ENCODE peak calls at places on chromosomes 12 and 14, in seven cellular contexts. M, N, O, I, L, E and Y are unnamed samples.
A peak's percentile ranks its signal among the peaks of the same experiment; 100 is the strongest.

GRCh38 chr12:22803725-22804124 is 178.8 kb downstream of the ETNK1 start:
- DNase-seq in M (no peak), N (no peak), O (no peak), I (no peak), L (no peak), E (no peak), Y (no peak)

GRCh38 chr14:61609143-61609851 is 86.0 kb upstream of the HIF1A start:
- DNase-seq in M (peak; percentile 50), N (peak; percentile 89), O (no peak), I (peak; percentile 64), L (peak; percentile 66), E (no peak), Y (peak; percentile 70)

GRCh38 chr12:58906917-58907316 is 13.4 kb downstream of the LRIG3 start:
- DNase-seq in M (peak; percentile 84), N (no peak), O (no peak), I (no peak), L (no peak), E (no peak), Y (no peak)

GRCh38 chr14:90409209-90409730 is 12.4 kb downstream of the CALM1 start:
- DNase-seq in M (peak; percentile 79), N (peak; percentile 95), O (no peak), I (peak; percentile 96), L (peak; percentile 98), E (no peak), Y (peak; percentile 92)

GRCh38 chr12:80697270-80697887 is 10.1 kb upstream of the MYF6 start:
- DNase-seq in M (no peak), N (no peak), O (no peak), I (no peak), L (no peak), E (no peak), Y (no peak)

GRCh38 chr14:104544362-104544761 is 35.2 kb upstream of the C14orf180 start:
- DNase-seq in M (no peak), N (no peak), O (no peak), I (no peak), L (no peak), E (no peak), Y (no peak)

GRCh38 chr12:66036317-66036716 is 94.2 kb downstream of the LLPH start:
- DNase-seq in M (peak; percentile 94), N (peak; percentile 92), O (peak; percentile 82), I (peak; percentile 93), L (peak; percentile 92), E (no peak), Y (peak; percentile 92)

GRCh38 chr14:39247256-39247655 is 13.5 kb downstream of the MIA2 start:
- DNase-seq in M (peak; percentile 83), N (peak; percentile 91), O (no peak), I (peak; percentile 87), L (peak; percentile 93), E (no peak), Y (peak; percentile 65)

GRCh38 chr14:83913466-83913865 is 1616.5 kb upstream of the FLRT2 start:
- DNase-seq in M (no peak), N (no peak), O (no peak), I (peak; percentile 5), L (peak; percentile 43), E (no peak), Y (peak; percentile 27)

GRCh38 chr14:93105362-93105761 is 10.4 kb downstream of the ITPK1 start:
- DNase-seq in M (peak; percentile 76), N (peak; percentile 71), O (no peak), I (peak; percentile 62), L (peak; percentile 75), E (no peak), Y (peak; percentile 51)

GRCh38 chr12:45407188-45407850 is 191.4 kb downstream of the ANO6 start:
- DNase-seq in M (no peak), N (no peak), O (no peak), I (peak; percentile 58), L (peak; percentile 83), E (no peak), Y (peak; percentile 24)

GRCh38 chr14:105105158-105105557 is 39.9 kb upstream of the GPR132 start:
- DNase-seq in M (no peak), N (no peak), O (no peak), I (no peak), L (no peak), E (no peak), Y (no peak)

GRCh38 chr14:102095871-102096568 is 9.2 kb upstream of the HSP90AA1 start:
- DNase-seq in M (no peak), N (no peak), O (no peak), I (no peak), L (no peak), E (no peak), Y (no peak)

GRCh38 chr12:114684098-114684869 is at the start of gene TBX3:
- DNase-seq in M (peak; percentile 100), N (peak; percentile 100), O (peak; percentile 98), I (peak; percentile 100), L (peak; percentile 99), E (peak; percentile 91), Y (peak; percentile 100)

GRCh38 chr14:96281486-96281885 is 25.5 kb downstream of the BDKRB1 start:
- DNase-seq in M (no peak), N (no peak), O (no peak), I (peak; percentile 42), L (peak; percentile 17), E (no peak), Y (no peak)

GRCh38 chr14:57498035-57498434 is 4.4 kb upstream of the CCDC198 start:
- DNase-seq in M (no peak), N (no peak), O (no peak), I (no peak), L (no peak), E (no peak), Y (no peak)

GRCh38 chr14:64800000-64800399 is 79.7 kb downstream of the SPTB start:
- DNase-seq in M (peak; percentile 23), N (peak; percentile 72), O (peak; percentile 36), I (peak; percentile 20), L (peak; percentile 18), E (no peak), Y (peak; percentile 43)

DNA sequence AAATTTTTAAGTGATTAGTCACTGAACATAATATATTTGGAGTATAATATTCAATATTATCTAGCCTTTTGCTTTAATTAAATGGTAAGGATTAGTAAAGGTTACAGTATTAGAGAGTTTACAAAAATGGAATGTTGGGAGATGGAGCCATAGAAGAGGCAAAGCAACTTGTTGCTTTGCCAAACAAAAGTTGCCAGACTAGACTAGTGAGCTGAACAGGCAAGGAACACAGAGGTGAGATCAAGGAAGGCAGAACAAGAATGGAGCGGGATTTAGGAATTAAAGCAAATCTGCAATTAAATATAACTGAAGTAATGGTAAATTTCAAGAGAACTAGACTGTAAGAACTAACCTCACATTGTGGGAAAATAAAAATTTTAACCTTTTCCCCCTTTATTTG is 5.1 kb downstream of the ARF6 start:
- DNase-seq in M (peak; percentile 60), N (no peak), O (no peak), I (no peak), L (no peak), E (no peak), Y (no peak)
- H3K4me2 ChIP-seq in M (peak overlapping the region; percentile 87), N (peak overlapping the region; percentile 100), O (peak overlapping the region; percentile 33), I (peak overlapping the region; percentile 41), L (peak overlapping the region; percentile 78), E (no peak overlapping the region), Y (no peak overlapping the region)

DNA sequence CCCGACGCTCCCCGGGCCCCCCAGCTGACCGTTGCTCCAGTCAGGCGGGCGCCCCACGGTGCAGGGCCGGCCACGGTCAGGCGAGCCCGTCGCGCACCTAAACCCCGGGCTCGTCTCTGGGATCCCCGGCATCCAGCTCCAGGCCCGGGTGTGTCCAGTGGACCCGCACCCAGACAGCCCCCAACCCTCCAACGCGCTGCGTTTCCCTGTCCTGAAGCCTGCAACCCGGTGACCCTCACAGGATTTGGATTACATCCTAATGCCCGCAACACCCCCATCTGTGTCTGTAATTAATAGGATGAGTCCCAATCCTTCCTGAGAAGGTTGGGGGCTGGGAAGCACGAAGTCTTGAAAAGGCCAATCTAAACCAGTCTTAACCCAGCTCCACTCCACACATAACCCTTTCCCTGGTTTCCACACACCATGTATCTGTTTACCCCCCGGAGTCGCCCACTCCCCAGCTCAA is 10.4 kb downstream of the CPNE6 start:
- DNase-seq in M (no peak), N (no peak), O (no peak), I (no peak), L (no peak), E (no peak), Y (no peak)
- H3K9ac ChIP-seq in M (no peak overlapping the region), N (peak overlapping the region; percentile 23), O (peak overlapping the region; percentile 78), I (no peak overlapping the region), L (no peak overlapping the region), E (peak overlapping the region; percentile 85), Y (no peak overlapping the region)

DNA sequence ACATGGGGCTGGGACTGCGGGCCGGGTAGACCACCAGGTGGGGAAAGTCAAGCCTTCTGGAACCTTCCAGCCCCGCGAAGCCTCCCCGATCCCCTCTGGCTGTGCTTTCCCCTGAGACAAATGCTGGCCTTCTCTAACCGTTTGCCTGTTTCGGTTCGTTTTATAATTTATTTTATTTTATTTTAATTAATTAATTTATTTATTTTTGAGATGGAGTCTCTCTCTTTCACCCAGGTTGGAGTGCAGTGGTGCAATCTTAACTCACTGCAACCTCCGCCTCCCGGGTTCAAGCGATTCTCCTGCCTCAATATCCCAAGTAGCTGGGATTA is 16.8 kb upstream of the DLK1 start:
- DNase-seq in M (no peak), N (no peak), O (no peak), I (no peak), L (no peak), E (no peak), Y (no peak)
- H3K4me2 ChIP-seq in M (peak overlapping the region; percentile 5), N (peak overlapping the region; percentile 76), O (no peak overlapping the region), I (no peak overlapping the region), L (peak overlapping the region; percentile 48), E (no peak overlapping the region), Y (peak overlapping the region; percentile 60)

GRCh38 chr12:121365416-121366062 is 13.3 kb upstream of the ANAPC5 start:
- DNase-seq in M (no peak), N (peak; percentile 63), O (no peak), I (no peak), L (peak; percentile 13), E (no peak), Y (no peak)
- H3K9ac ChIP-seq in M (no peak overlapping the region), N (no peak overlapping the region), O (no peak overlapping the region), I (no peak overlapping the region), L (no peak overlapping the region), E (no peak overlapping the region), Y (no peak overlapping the region)

GRCh38 chr14:77139022-77139421 is 2.6 kb downstream of the ZDHHC22 start:
- DNase-seq in M (no peak), N (no peak), O (no peak), I (no peak), L (no peak), E (no peak), Y (no peak)
- H3K4me2 ChIP-seq in M (no peak overlapping the region), N (no peak overlapping the region), O (peak overlapping the region; percentile 81), I (no peak overlapping the region), L (no peak overlapping the region), E (peak overlapping the region; percentile 92), Y (no peak overlapping the region)

DNA sequence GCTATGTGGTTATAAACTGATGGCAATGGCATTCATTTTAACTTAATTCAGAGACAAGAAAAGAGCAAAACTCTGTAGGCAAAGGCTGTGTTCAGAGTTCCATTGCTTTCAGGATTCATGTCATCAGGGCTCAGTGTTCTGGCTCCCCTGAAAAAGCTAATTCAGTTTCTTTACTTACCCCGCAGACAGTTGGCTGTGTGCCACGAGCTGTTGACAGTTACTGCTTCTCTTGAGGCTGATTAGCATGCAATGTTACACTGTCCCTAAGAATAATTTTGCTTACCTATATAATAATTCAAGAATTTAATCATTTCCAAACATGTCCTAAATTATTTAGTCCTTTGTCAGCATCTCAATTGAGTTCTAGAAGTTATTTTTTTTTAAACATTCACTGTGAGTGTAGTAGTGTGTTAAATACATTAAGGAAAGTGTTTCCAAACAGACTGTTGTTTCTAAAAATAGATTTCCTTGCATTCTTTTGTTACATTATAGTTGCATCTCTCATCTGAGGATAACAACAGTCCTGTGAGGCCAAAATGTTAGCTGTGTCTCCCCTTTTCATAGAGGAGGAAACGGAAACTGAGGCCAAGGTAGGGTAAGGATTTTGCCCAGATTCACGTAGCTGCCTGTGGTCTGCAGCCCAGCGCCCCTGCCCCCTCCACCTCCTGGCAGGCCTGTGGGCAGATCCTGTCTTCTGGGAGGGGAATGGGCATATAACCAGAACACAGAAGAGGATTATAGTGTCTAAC is 98.6 kb downstream of the PELI2 start:
- DNase-seq in M (no peak), N (peak; percentile 43), O (no peak), I (peak; percentile 46), L (peak; percentile 28), E (no peak), Y (peak; percentile 78)
- H3K9ac ChIP-seq in M (no peak overlapping the region), N (no peak overlapping the region), O (no peak overlapping the region), I (no peak overlapping the region), L (no peak overlapping the region), E (peak overlapping the region; percentile 9), Y (no peak overlapping the region)